ENCODE peak calls at places on chromosomes 1 and 21, in eight cellular contexts. P is fibroblast of lung; X is iPS DF 19.7; Y is effector memory CD8-positive, alpha-beta T cell; C is substantia nigra; U is Caco-2; V is stimulated activated naive CD4-positive, alpha-beta T cell treated with Interleukin-2 at 50 U/mL for 16 hours; Z is activated CD8-positive, alpha-beta memory T cell treated with anti-CD3 and anti-CD28 coated beads for 24 hours. K is an unnamed sample.

GRCh38 chr1:31400393-31400792 is 12.6 kb upstream of the SERINC2 start:
- DNase-seq in P (peak), X (no peak), Y (no peak), C (no peak), U (no peak), V (no peak), Z (no peak), K (no peak)

GRCh38 chr1:4071675-4072074 is 171.6 kb upstream of the C1orf174 start:
- DNase-seq in P (no peak), X (no peak), Y (no peak), C (no peak), U (no peak), V (no peak), Z (no peak), K (no peak)

GRCh38 chr1:18373882-18374493 is 106.7 kb upstream of the KLHDC7A start:
- DNase-seq in P (no peak), X (peak), Y (no peak), C (no peak), U (no peak), V (no peak), Z (no peak), K (no peak)

GRCh38 chr1:96346708-96347107 is 374.9 kb upstream of the PTBP2 start:
- DNase-seq in P (no peak), X (no peak), Y (no peak), C (no peak), U (no peak), V (no peak), Z (no peak), K (no peak)

GRCh38 chr1:10968411-10968826 is 44.0 kb upstream of the TARDBP start:
- DNase-seq in P (peak), X (no peak), Y (no peak), C (no peak), U (no peak), V (no peak), Z (no peak), K (no peak)

GRCh38 chr1:17538428-17539130 is 919 bp upstream of the ARHGEF10L start:
- DNase-seq in P (no peak), X (no peak), Y (no peak), C (no peak), U (peak), V (no peak), Z (no peak), K (no peak)

GRCh38 chr1:41545996-41546938 is 61.8 kb upstream of the EDN2 start:
- DNase-seq in P (peak), X (no peak), Y (no peak), C (no peak), U (no peak), V (no peak), Z (no peak), K (peak)

GRCh38 chr21:33939224-33939623 is 23.6 kb upstream of the ATP5PO start:
- DNase-seq in P (no peak), X (no peak), Y (no peak), C (no peak), U (no peak), V (no peak), Z (peak), K (no peak)

GRCh38 chr1:209202826-209203439 is 380.6 kb upstream of the CAMK1G start:
- DNase-seq in P (peak), X (no peak), Y (no peak), C (no peak), U (peak), V (no peak), Z (no peak), K (peak)

GRCh38 chr1:9376886-9377333 is 84.2 kb downstream of the SPSB1 start:
- DNase-seq in P (peak), X (no peak), Y (no peak), C (no peak), U (no peak), V (no peak), Z (no peak), K (peak)

GRCh38 chr1:15757016-15757543 is 1.5 kb upstream of the FBLIM1 start:
- DNase-seq in P (no peak), X (no peak), Y (no peak), C (no peak), U (no peak), V (no peak), Z (no peak), K (no peak)

GRCh38 chr1:27554293-27554692 is 49.7 kb downstream of the AHDC1 start:
- DNase-seq in P (no peak), X (no peak), Y (no peak), C (no peak), U (no peak), V (no peak), Z (no peak), K (no peak)

GRCh38 chr1:231866392-231867331 is 240.1 kb downstream of the DISC1 start:
- DNase-seq in P (peak), X (no peak), Y (peak), C (no peak), U (peak), V (peak), Z (peak), K (peak)

GRCh38 chr1:90925928-90926869 is 95.6 kb downstream of the ZNF644 start:
- DNase-seq in P (peak), X (no peak), Y (no peak), C (no peak), U (no peak), V (no peak), Z (no peak), K (peak)

K was measured in AG20443.